ENCODE peak calls at places on chromosomes 11 and 22, in seven cellular contexts. F, K, I, J, Z, U and T are unnamed samples.

GRCh38 chr11:127862406-127862805 is 725.0 kb downstream of the ETS1 start:
- DNase-seq in F (no peak), J (no peak), K (no peak), I (no peak), U (no peak), Z (no peak), T (no peak)

GRCh38 chr11:16087886-16088285 is 268.5 kb downstream of the SOX6 start:
- DNase-seq in J (no peak), U (no peak), K (no peak), F (no peak), I (no peak), Z (no peak), T (no peak)

GRCh38 chr22:44364750-44365118 is 52.0 kb upstream of the SHISAL1 start:
- DNase-seq in U (no peak), I (peak), J (no peak), K (peak), F (no peak), Z (peak), T (no peak)

GRCh38 chr22:35266277-35266676 is 9.0 kb downstream of the HMGXB4 start:
- DNase-seq in I (no peak), F (no peak), Z (no peak), J (peak), K (no peak), U (no peak), T (no peak)

GRCh38 chr11:61160487-61161189 is 588 bp downstream of the VPS37C start:
- DNase-seq in J (no peak), Z (no peak), F (no peak), K (no peak), I (no peak), U (no peak), T (no peak)

GRCh38 chr22:43396934-43397457 is 14.8 kb upstream of the MPPED1 start:
- DNase-seq in K (peak), I (no peak), F (no peak), J (no peak), U (no peak), Z (no peak), T (no peak)

GRCh38 chr11:110435780-110436717 is 6.3 kb downstream of the FDX1 start:
- DNase-seq in U (peak), I (no peak), K (no peak), Z (no peak), J (no peak), F (no peak), T (no peak)

GRCh38 chr11:75288846-75289760 is 48.5 kb downstream of the TPBGL start:
- DNase-seq in Z (no peak), K (no peak), U (no peak), F (no peak), I (no peak), J (peak), T (no peak)

GRCh38 chr22:37898441-37899181 is 7.5 kb upstream of the MICALL1 start:
- DNase-seq in U (no peak), K (no peak), F (no peak), Z (no peak), I (no peak), J (peak), T (no peak)

GRCh38 chr11:116691779-116692178 is 81.0 kb downstream of the BUD13 start:
- DNase-seq in J (peak), F (peak), U (peak), Z (no peak), K (no peak), I (peak), T (peak)

GRCh38 chr11:111438168-111438567 is 59.1 kb upstream of the POU2AF1 start:
- DNase-seq in Z (no peak), F (no peak), J (no peak), U (no peak), K (no peak), I (no peak), T (no peak)

GRCh38 chr11:97746832-97747231 is 1273.9 kb upstream of the CNTN5 start:
- DNase-seq in F (no peak), J (no peak), U (no peak), K (no peak), I (no peak), Z (no peak), T (no peak)

GRCh38 chr11:2385156-2386151 is 8.3 kb downstream of the CD81 start:
- DNase-seq in Z (peak), F (no peak), U (no peak), K (no peak), J (no peak), I (no peak), T (no peak)

GRCh38 chr11:63839508-63840355 is 822 bp downstream of the MARK2 start:
- DNase-seq in I (no peak), K (peak), J (peak), U (no peak), F (no peak), Z (peak), T (no peak)

GRCh38 chr11:110121204-110121603 is 28.0 kb downstream of the ZC3H12C start:
- DNase-seq in I (no peak), Z (no peak), K (no peak), U (peak), J (no peak), F (no peak), T (no peak)

GRCh38 chr11:96267490-96268010 is 75.4 kb downstream of the MAML2 start:
- DNase-seq in F (peak), I (no peak), J (no peak), K (no peak), Z (no peak), U (peak), T (no peak)

GRCh38 chr11:10930224-10930960 is 72.5 kb upstream of the ZBED5 start:
- DNase-seq in K (no peak), I (no peak), F (no peak), J (no peak), U (peak), Z (no peak), T (no peak)

GRCh38 chr11:563066-563811 is 2.5 kb downstream of the RASSF7 start:
- DNase-seq in F (no peak), K (no peak), J (no peak), U (no peak), I (peak), Z (no peak), T (no peak)

GRCh38 chr11:133243832-133244231 is 288.5 kb downstream of the OPCML start:
- DNase-seq in K (no peak), F (no peak), U (no peak), I (no peak), Z (no peak), J (no peak), T (no peak)

GRCh38 chr11:62147545-62147944 is 23.7 kb downstream of the INCENP start:
- DNase-seq in J (no peak), I (no peak), U (no peak), Z (peak), K (no peak), F (no peak), T (no peak)

GRCh38 chr11:107741044-107741823 is 29.4 kb upstream of the SLN start:
- DNase-seq in Z (no peak), J (peak), U (peak), K (no peak), F (peak), I (no peak), T (no peak)

GRCh38 chr22:40855960-40856512 is 403 bp downstream of the ST13 start:
- DNase-seq in Z (no peak), J (peak), I (no peak), K (peak), F (peak), U (peak), T (peak)

GRCh38 chr11:616320-617220 is 820 bp upstream of the IRF7 start:
- DNase-seq in J (no peak), I (peak), Z (no peak), U (no peak), F (no peak), K (peak), T (no peak)

GRCh38 chr11:70630816-70631623 is 232.7 kb downstream of the CTTN start:
- DNase-seq in K (no peak), F (no peak), I (no peak), Z (no peak), J (no peak), U (no peak), T (no peak)

GRCh38 chr11:74679513-74679865 is 51.7 kb downstream of the CHRDL2 start:
- DNase-seq in J (no peak), U (no peak), Z (no peak), K (no peak), I (no peak), F (no peak), T (no peak)

GRCh38 chr11:126485021-126485781 is 129.7 kb downstream of the ST3GAL4 start:
- DNase-seq in K (no peak), J (no peak), F (no peak), U (peak), I (no peak), Z (no peak), T (no peak)

GRCh38 chr22:24153959-24154358 is 27.3 kb upstream of the SUSD2 start:
- DNase-seq in F (no peak), Z (no peak), I (no peak), K (no peak), U (no peak), J (no peak), T (no peak)
- TF ChIP-seq POLR2A in F (no peak), Z (no peak), I (no peak), K (no peak), U (no peak), J (no peak), T (no peak)

DNA sequence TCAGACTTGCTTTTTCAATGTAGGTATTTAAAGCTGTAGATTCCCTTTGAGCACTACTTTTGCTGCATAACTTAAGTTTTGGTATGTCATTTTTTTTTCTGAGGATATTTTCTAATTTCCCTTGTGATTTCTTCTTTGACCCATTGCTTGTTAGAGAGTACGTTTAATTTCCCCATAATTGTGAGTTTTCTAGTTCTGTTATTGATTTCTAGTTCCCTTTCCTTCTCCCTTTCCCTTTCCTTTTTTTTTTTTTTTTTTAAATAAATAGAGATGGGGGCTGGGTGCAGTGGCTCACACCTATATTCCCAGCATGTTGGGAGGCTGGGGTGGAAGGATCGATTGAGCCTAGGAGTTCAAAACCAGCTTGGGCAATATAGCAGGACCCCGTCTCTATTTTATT is 30.8 kb downstream of the UBE2L3 start:
- DNase-seq in F (no peak), U (no peak), J (no peak), K (no peak), Z (no peak), I (no peak), T (no peak)
- TF ChIP-seq POLR2A in F (no peak), U (no peak), J (no peak), K (no peak), Z (no peak), I (no peak), T (no peak)

DNA sequence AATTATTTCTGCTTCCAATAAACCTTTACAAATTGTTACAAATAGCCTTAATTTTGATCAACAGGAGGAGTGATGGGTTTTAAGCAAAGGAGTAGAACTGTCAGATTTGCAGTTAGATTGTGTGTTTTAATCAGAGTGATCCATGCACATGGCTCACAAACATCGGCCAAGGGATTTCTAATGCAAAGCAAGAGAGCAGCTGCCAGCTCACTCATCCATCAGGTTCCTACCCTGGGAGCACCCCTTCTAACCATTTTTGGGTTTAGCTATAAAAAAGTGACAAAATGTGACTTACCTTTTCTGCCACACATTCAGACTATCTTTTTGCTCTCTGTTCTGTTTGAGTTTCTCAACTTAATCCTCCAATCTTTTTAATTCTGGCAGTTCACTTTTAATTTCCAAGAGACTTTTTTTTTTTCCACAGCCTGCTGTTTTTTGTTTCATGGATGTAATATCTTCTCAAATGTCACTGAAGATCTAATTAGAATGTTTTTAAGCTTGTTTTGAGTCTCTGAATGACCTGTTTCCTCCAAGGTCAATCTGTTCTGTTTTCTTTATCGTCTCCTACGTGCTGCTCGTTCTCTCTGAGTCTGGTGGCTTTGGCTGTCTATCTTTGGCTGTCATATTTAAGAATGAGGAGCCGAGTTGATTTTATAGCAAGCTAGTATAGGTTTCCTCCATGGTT is 6.0 kb downstream of the IZUMO1R start:
- DNase-seq in U (no peak), K (no peak), F (no peak), Z (no peak), I (no peak), J (no peak), T (no peak)
- TF ChIP-seq POLR2A in U (no peak), K (no peak), F (no peak), Z (no peak), I (no peak), J (no peak), T (no peak)

GRCh38 chr11:65559535-65559934 is 1.4 kb upstream of the LTBP3 start:
- DNase-seq in K (no peak), F (no peak), Z (no peak), U (no peak), J (no peak), I (peak), T (no peak)

GRCh38 chr11:65559951-65560537 is 1.9 kb upstream of the LTBP3 start:
- DNase-seq in Z (peak), K (no peak), J (no peak), U (peak), F (no peak), I (peak), T (peak)

GRCh38 chr11:65558785-65559509 is 788 bp upstream of the LTBP3 start:
- DNase-seq in J (no peak), K (no peak), F (no peak), I (peak), U (peak), Z (peak), T (no peak)

GRCh38 chr11:65562020-65562419 is 3.9 kb upstream of the LTBP3 start:
- DNase-seq in J (no peak), F (no peak), U (no peak), I (no peak), Z (no peak), K (no peak), T (no peak)

GRCh38 chr11:65560555-65561418 is 2.6 kb upstream of the LTBP3 start:
- DNase-seq in I (peak), J (no peak), U (peak), Z (peak), F (no peak), K (no peak), T (no peak)
- TF ChIP-seq POLR2A in I (no peak), J (no peak), U (no peak), Z (no peak), F (no peak), K (no peak), T (peak)

DNA sequence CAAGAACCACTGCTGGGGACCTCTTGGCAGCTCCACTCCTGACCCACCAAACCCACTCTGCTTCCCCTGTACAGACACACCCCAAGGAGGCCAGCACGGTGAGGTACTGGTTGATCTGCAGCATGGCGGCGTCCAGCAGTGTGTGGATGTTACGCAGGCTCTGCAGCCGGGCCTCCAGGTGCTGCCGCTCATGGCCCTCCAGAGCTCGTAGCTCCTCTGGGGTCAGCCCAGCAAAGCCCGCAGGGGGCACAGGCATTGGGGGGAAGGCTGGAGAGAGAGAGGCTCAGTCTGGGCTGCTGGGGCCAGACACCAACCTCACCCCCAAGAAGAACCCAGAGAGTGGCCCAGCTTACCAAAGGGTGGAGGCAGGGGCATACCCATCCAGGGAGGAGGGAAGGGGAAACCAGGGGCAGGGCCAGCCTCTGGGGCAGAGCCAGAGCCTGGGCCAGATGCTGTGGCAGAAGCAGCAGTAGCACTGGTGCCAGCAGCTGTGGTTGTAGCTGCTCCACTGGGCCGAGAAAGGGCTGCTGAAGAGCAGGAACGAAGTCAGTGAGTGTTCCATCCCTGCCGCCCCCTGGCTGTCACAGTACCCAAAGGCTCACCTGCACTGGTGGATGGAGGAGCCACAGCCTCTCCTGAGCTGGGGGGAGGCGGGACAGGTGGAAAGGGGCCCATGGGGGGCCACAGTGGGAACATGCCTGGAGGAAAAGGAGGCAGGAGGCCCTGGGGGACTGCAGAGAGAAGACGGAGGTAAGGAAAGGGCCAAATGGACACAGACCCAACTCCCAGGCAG is 4.5 kb downstream of the SYVN1 start:
- DNase-seq in I (no peak), F (no peak), J (no peak), U (no peak), Z (no peak), K (peak), T (no peak)
- TF ChIP-seq POLR2A in I (no peak), F (no peak), J (no peak), U (no peak), Z (no peak), K (no peak), T (no peak)

DNA sequence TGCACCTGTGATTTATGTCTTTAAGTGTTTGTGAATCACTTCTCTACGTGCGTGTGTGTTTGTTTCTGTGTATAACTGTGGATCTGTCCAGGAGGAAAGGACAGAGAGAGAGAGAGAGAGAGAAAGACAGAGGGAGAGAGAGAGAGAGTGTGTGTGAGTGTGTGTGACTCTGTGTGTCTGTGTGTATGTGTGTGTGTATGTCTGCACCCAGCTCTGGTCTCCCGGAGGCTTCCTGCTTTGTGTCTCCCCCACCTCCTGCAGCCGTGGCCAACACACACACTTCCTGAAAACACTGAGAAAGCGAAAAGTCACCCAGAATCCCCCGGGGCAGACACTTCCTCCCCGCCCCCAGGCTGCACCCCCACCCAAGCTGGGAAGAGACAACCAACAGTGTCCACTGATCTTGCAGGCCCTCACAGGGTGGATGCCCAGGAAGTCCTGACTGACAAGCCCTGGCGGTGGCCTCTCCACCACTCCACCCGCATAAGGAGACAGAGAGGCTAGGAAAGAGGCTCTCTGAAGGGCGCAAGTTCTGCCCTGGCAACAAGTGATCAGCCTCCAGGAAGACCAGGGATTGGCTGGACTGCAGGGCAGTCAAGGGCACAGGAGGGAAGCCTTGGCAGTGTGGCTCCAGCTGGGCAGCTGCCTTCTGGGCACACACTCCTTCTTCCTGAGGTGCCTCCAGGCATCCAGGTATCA is 30.0 kb downstream of the ARAP1 start:
- DNase-seq in U (peak), Z (peak), K (peak), J (peak), F (peak), I (peak), T (peak)
- TF ChIP-seq POLR2A in U (peak), Z (peak), K (peak), J (peak), F (peak), I (peak), T (peak)

GRCh38 chr22:29200901-29201300 is 4.8 kb upstream of the EMID1 start:
- DNase-seq in J (no peak), K (peak), I (no peak), Z (no peak), U (no peak), F (no peak), T (no peak)

GRCh38 chr22:29203883-29204282 is 1.8 kb upstream of the EMID1 start:
- DNase-seq in U (no peak), F (no peak), K (no peak), J (no peak), Z (no peak), I (no peak), T (no peak)

GRCh38 chr22:29201722-29202230 is 3.9 kb upstream of the EMID1 start:
- DNase-seq in J (no peak), F (no peak), Z (no peak), U (no peak), I (no peak), K (no peak), T (no peak)

GRCh38 chr22:29203456-29203855 is 2.2 kb upstream of the EMID1 start:
- DNase-seq in F (no peak), U (no peak), K (peak), Z (no peak), J (no peak), I (no peak), T (no peak)

GRCh38 chr22:29202231-29203192 is 3.2 kb upstream of the EMID1 start:
- DNase-seq in I (no peak), J (no peak), U (peak), F (peak), Z (peak), K (no peak), T (no peak)
- TF ChIP-seq POLR2A in I (no peak), J (no peak), U (no peak), F (peak), Z (no peak), K (no peak), T (no peak)

GRCh38 chr22:42077486-42078125 is 1.9 kb upstream of the SMDT1 start:
- DNase-seq in Z (no peak), I (peak), K (no peak), U (no peak), F (no peak), J (no peak), T (no peak)

GRCh38 chr22:42078469-42079318 is 806 bp upstream of the SMDT1 start:
- DNase-seq in K (no peak), I (peak), Z (no peak), F (no peak), U (no peak), J (peak), T (no peak)

GRCh38 chr22:42076764-42077485 is 2.6 kb upstream of the SMDT1 start:
- DNase-seq in J (no peak), Z (no peak), F (no peak), I (peak), U (no peak), K (no peak), T (no peak)

GRCh38 chr22:42080287-42080686 is 787 bp downstream of the SMDT1 start:
- DNase-seq in F (no peak), I (no peak), U (peak), K (no peak), Z (no peak), J (peak), T (no peak)

GRCh38 chr22:42079319-42080251 is at the start of gene SMDT1:
- DNase-seq in J (peak), U (peak), F (peak), Z (peak), I (peak), K (peak), T (peak)
- TF ChIP-seq POLR2A in J (peak), U (peak), F (peak), Z (peak), I (peak), K (peak), T (peak)

GRCh38 chr11:46381836-46382643 is 571 bp downstream of the MDK start:
- DNase-seq in I (no peak), F (no peak), K (no peak), U (no peak), J (no peak), Z (no peak), T (no peak)
- TF ChIP-seq POLR2A in I (no peak), F (no peak), K (no peak), U (no peak), J (no peak), Z (no peak), T (no peak)